ENCODE peak calls at places on chromosomes 13 and 19, in five cellular contexts. T is nephron progenitor cell; X is EH; I is head of caudate nucleus; N is activated CD4-positive, CD25-positive, alpha-beta regulatory T cell. C is an unnamed sample.
A peak's percentile ranks its signal among the peaks of the same experiment; 100 is the strongest.

GRCh38 chr19:10339380-10339960 is at the start of gene ICAM3:
- DNase-seq in T (no peak), X (no peak), I (no peak), N (peak; percentile 48), C (no peak)

GRCh38 chr13:108365255-108365654 is 95.7 kb downstream of the TNFSF13B start:
- DNase-seq in T (no peak), X (no peak), I (no peak), N (no peak), C (no peak)

GRCh38 chr13:69324109-69324886 is 783.3 kb upstream of the ATXN8OS start:
- DNase-seq in T (no peak), X (no peak), I (no peak), N (no peak), C (peak; percentile 46)

GRCh38 chr19:37304190-37304883 is 66.6 kb upstream of the ZNF527 start:
- DNase-seq in T (peak; percentile 28), X (no peak), I (peak; percentile 90), N (no peak), C (no peak)

GRCh38 chr13:92573467-92574057 is 653.0 kb upstream of the GPC6 start:
- DNase-seq in T (peak; percentile 37), X (no peak), I (no peak), N (no peak), C (peak; percentile 12)

GRCh38 chr13:21672811-21673591 is 2.1 kb downstream of the FGF9 start:
- DNase-seq in T (peak; percentile 18), X (peak; percentile 21), I (no peak), N (no peak), C (no peak)

GRCh38 chr13:79393564-79394249 is 12.3 kb downstream of the RBM26 start:
- DNase-seq in T (peak; percentile 12), X (no peak), I (no peak), N (peak; percentile 10), C (no peak)

GRCh38 chr19:49106648-49107135 is 7.5 kb upstream of the LIN7B start:
- DNase-seq in T (peak; percentile 73), X (peak; percentile 58), I (peak; percentile 86), N (peak; percentile 37), C (peak; percentile 57)

GRCh38 chr19:3477506-3477905 is 2.8 kb downstream of the SMIM24 start:
- DNase-seq in T (no peak), X (no peak), I (no peak), N (no peak), C (no peak)

GRCh38 chr13:108963276-108963810 is 333.9 kb downstream of the MYO16 start:
- DNase-seq in T (no peak), X (no peak), I (no peak), N (no peak), C (no peak)

GRCh38 chr19:10976200-10976892 is 15.5 kb downstream of the SMARCA4 start:
- DNase-seq in T (no peak), X (no peak), I (no peak), N (no peak), C (no peak)

GRCh38 chr19:39746836-39747529 is 9.2 kb upstream of the CLC start:
- DNase-seq in T (no peak), X (no peak), I (no peak), N (no peak), C (no peak)

GRCh38 chr13:70568571-70568970 is 460.3 kb upstream of the KLHL1 start:
- DNase-seq in T (peak; percentile 15), X (peak; percentile 4), I (peak; percentile 49), N (no peak), C (peak; percentile 50)

GRCh38 chr13:24625870-24626419 is 54.3 kb upstream of the ATP12A start:
- DNase-seq in T (no peak), X (no peak), I (peak; percentile 14), N (no peak), C (no peak)

GRCh38 chr13:85586422-85586831 is 212.8 kb downstream of the SLITRK6 start:
- DNase-seq in T (no peak), X (peak; percentile 68), I (no peak), N (no peak), C (no peak)

GRCh38 chr19:46970815-46971214 is 48.8 kb upstream of the NPAS1 start:
- DNase-seq in T (no peak), X (peak; percentile 100), I (no peak), N (no peak), C (peak; percentile 22)

GRCh38 chr19:10001899-10002298 is 8.4 kb downstream of the COL5A3 start:
- DNase-seq in T (peak; percentile 25), X (peak; percentile 45), I (no peak), N (no peak), C (peak; percentile 21)

GRCh38 chr19:12773571-12773970 is 1.8 kb downstream of the HOOK2 start:
- DNase-seq in T (no peak), X (peak; percentile 74), I (no peak), N (no peak), C (peak; percentile 54)

GRCh38 chr13:32969516-32969941 is 46.7 kb upstream of the KL start:
- DNase-seq in T (no peak), X (peak; percentile 69), I (no peak), N (no peak), C (peak; percentile 78)

GRCh38 chr13:77359171-77359570 is 32.3 kb upstream of the MYCBP2 start:
- DNase-seq in T (no peak), X (peak; percentile 15), I (no peak), N (no peak), C (no peak)

GRCh38 chr19:38441660-38442348 is 8.3 kb downstream of the RYR1 start:
- DNase-seq in T (peak; percentile 35), X (peak; percentile 7), I (no peak), N (no peak), C (no peak)

GRCh38 chr13:59677966-59678814 is 485.5 kb downstream of the DIAPH3 start:
- DNase-seq in T (no peak), X (peak; percentile 70), I (no peak), N (no peak), C (peak; percentile 65)

GRCh38 chr19:36151144-36152051 is 849 bp downstream of the COX7A1 start:
- DNase-seq in T (no peak), X (peak; percentile 37), I (no peak), N (no peak), C (no peak)

C was measured in ACHN.